ENCODE peak calls at places on chromosomes 4 and X, in six cellular contexts. I is neural progenitor cell, T is colonic mucosa, F is A549, R is A673, S is uterus. P is an unnamed sample. For H3K9me3 and H3K4me1, the result is how much of the 10 kb centered on the place peaks cover.

GRCh38 chr4:127829014-127829413 is 46.9 kb downstream of the HSPA4L start:
- DNase-seq in I (no peak), T (no peak), F (no peak), R (no peak), S (no peak), P (no peak)

GRCh38 chr4:74278490-74278889 is 29.8 kb upstream of the EPGN start:
- DNase-seq in I (no peak), T (no peak), F (no peak), R (no peak), S (no peak), P (no peak)

GRCh38 chr4:19735012-19735411 is 516.7 kb upstream of the SLIT2 start:
- DNase-seq in I (no peak), T (no peak), F (no peak), R (no peak), S (no peak), P (no peak)

GRCh38 chr4:184851200-184851541 is 25.4 kb upstream of the ACSL1 start:
- DNase-seq in I (no peak), T (no peak), F (no peak), R (peak), S (no peak), P (no peak)

GRCh38 chrX:14064632-14065432 is 35.1 kb upstream of the GEMIN8 start:
- DNase-seq in I (no peak), T (peak), F (peak), R (no peak), S (no peak), P (peak)

GRCh38 chr4:78693777-78694456 is 82.2 kb upstream of the BMP2K start:
- DNase-seq in I (no peak), T (peak), F (no peak), R (no peak), S (no peak), P (no peak)

GRCh38 chrX:140733766-140734342 is 24.3 kb downstream of the LINC00632 start:
- DNase-seq in I (peak), T (no peak), F (peak), R (peak), S (no peak), P (peak)

GRCh38 chr4:127732623-127733199 is 2.5 kb downstream of the SLC25A31 start:
- DNase-seq in I (peak), T (no peak), F (peak), R (peak), S (no peak), P (peak)

GRCh38 chrX:82945332-82945731 is 562.8 kb upstream of the POU3F4 start:
- DNase-seq in I (no peak), T (no peak), F (no peak), R (no peak), S (no peak), P (no peak)

GRCh38 chr4:95572304-95572991 is 23.7 kb upstream of the UNC5C start:
- DNase-seq in I (no peak), T (peak), F (no peak), R (peak), S (no peak), P (peak)

GRCh38 chrX:15188039-15188438 is 81.8 kb downstream of the ASB9 start:
- DNase-seq in I (no peak), T (no peak), F (peak), R (no peak), S (no peak), P (no peak)

GRCh38 chrX:19840899-19841648 is 46.3 kb downstream of the SH3KBP1 start:
- DNase-seq in I (peak), T (no peak), F (no peak), R (no peak), S (no peak), P (no peak)

GRCh38 chr4:182749768-182750167 is 167.4 kb downstream of the DCTD start:
- DNase-seq in I (no peak), T (no peak), F (no peak), R (no peak), S (no peak), P (no peak)

GRCh38 chr4:124899997-124900396 is 187.5 kb upstream of the ANKRD50 start:
- DNase-seq in I (no peak), T (no peak), F (no peak), R (no peak), S (no peak), P (no peak)

GRCh38 chrX:67648361-67648760 is 104.5 kb downstream of the AR start:
- DNase-seq in I (no peak), T (no peak), F (no peak), R (no peak), S (no peak), P (no peak)

GRCh38 chrX:67652581-67652980 is 108.8 kb downstream of the AR start:
- DNase-seq in I (no peak), T (no peak), F (no peak), R (no peak), S (no peak), P (no peak)

GRCh38 chrX:67651437-67652142 is 107.8 kb downstream of the AR start:
- DNase-seq in I (no peak), T (no peak), F (no peak), R (no peak), S (no peak), P (no peak)

GRCh38 chrX:67654301-67654700 is 110.5 kb downstream of the AR start:
- DNase-seq in I (no peak), T (no peak), F (no peak), R (no peak), S (no peak), P (peak)
- H3K9me3 ChIP-seq in I (under half), T (under half), F (under half), R (under half), S (under half), P (under half)

GRCh38 chr4:98606879-98607278 is 51.5 kb downstream of the TSPAN5 start:
- DNase-seq in I (no peak), T (no peak), F (no peak), R (no peak), S (no peak), P (no peak)

GRCh38 chr4:98605216-98605615 is 53.2 kb downstream of the TSPAN5 start:
- DNase-seq in I (no peak), T (no peak), F (no peak), R (no peak), S (no peak), P (no peak)

GRCh38 chr4:98609946-98610345 is 48.5 kb downstream of the TSPAN5 start:
- DNase-seq in I (peak), T (no peak), F (no peak), R (no peak), S (no peak), P (no peak)

GRCh38 chr4:98610926-98611325 is 47.5 kb downstream of the TSPAN5 start:
- DNase-seq in I (no peak), T (no peak), F (no peak), R (no peak), S (no peak), P (no peak)

GRCh38 chr4:98608343-98608742 is 50.1 kb downstream of the TSPAN5 start:
- DNase-seq in I (no peak), T (no peak), F (no peak), R (no peak), S (no peak), P (no peak)
- H3K4me1 ChIP-seq in I (half or more), T (under half), F (under half), R (under half), S (under half), P (under half)

GRCh38 chr4:168978001-168978700 is 31.9 kb downstream of the CBR4 start:
- DNase-seq in I (no peak), T (no peak), F (no peak), R (no peak), S (no peak), P (no peak)
- H3K9me3 ChIP-seq in I (under half), T (under half), F (under half), R (under half), S (under half), P (under half)

GRCh38 chr4:158169516-158169915 is 3.3 kb downstream of the GASK1B start:
- DNase-seq in I (no peak), T (no peak), F (no peak), R (no peak), S (no peak), P (no peak)
- H3K4me1 ChIP-seq in I (under half), T (under half), F (under half), R (under half), S (under half), P (under half)

GRCh38 chrX:23745786-23746185 is 2.7 kb upstream of the ACOT9 start:
- DNase-seq in I (no peak), T (no peak), F (no peak), R (no peak), S (no peak), P (no peak)

GRCh38 chrX:23737413-23737812 is 5.7 kb downstream of the ACOT9 start:
- DNase-seq in I (no peak), T (no peak), F (no peak), R (no peak), S (no peak), P (no peak)

GRCh38 chrX:23742174-23742692 is 843 bp downstream of the ACOT9 start:
- DNase-seq in I (peak), T (peak), F (peak), R (peak), S (peak), P (peak)

DNA sequence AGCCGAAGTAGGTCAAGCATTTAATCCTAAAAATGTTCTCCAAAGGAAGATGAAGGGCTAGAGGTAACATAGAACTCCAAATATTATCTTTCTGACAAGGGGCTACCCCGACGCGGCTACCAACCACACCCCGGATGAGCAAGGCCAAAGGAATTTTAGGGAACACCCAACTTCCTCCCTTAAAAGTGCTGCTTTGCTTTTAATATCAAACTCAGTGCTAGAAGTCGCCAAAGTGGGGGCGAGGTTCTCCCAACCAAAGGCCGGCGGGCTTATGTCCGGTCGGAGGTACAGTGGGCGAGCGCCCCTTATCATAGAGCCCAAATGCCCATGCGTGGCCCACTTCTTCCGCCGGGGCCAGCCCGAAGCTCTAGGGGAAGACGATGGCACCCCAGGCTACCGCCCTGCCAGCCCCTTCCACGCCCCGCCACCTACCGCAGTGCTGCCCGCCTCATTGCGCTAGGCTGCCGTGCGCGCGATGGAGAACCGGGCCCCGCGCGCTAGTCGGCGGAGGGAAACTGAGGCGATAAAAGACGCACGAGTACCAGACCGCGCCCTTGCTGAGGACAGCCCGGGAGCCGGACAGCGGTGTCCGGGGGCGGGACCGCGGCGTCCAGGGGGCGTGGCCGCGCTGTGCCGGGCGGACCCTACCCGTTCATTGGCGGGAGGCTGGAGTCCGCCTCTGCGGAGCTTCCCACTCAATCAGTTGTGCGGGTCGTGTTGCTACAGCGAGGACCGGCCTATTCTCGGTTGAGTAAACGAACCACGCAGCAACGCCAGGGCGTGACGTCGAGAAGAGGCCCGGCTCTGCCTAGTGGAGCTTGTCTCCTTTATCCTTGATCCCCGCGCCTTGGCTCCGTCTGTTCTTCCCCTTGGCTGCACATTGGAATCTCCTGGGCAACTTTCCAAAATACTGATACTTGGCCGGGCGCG is at the start of gene ACOT9:
- DNase-seq in I (peak), T (peak), F (peak), R (peak), S (peak), P (peak)
- H3K9me3 ChIP-seq in I (under half), T (under half), F (under half), R (under half), S (under half), P (under half)

GRCh38 chrX:112087545-112087944 is 5.0 kb upstream of the TRPC5 start:
- DNase-seq in I (no peak), T (no peak), F (no peak), R (peak), S (no peak), P (no peak)
- H3K4me1 ChIP-seq in I (under half), T (under half), F (under half), R (under half), S (under half), P (under half)

GRCh38 chrX:143894938-143895337 is 11.1 kb downstream of the UBE2NL start:
- DNase-seq in I (no peak), T (no peak), F (no peak), R (no peak), S (no peak), P (no peak)
- H3K9me3 ChIP-seq in I (under half), T (under half), F (under half), R (under half), S (under half), P (under half)

P was measured in hepatocyte.